ENCODE peak calls at places on chromosomes 6 and 20, in four cellular contexts. One of them, this sample, is unnamed.

GRCh38 chr6:6982663-6983062 is 125.1 kb upstream of the RREB1 start:
- DNase-seq in breast epithelium: no peak
- DNase-seq in non-pigmented ciliary epithelial cell: no peak
- DNase-seq in astrocyte of the hippocampus: no peak
- DNase-seq in this sample: no peak

GRCh38 chr6:87045521-87046075 is 49.3 kb downstream of the CGA start:
- DNase-seq in breast epithelium: no peak
- DNase-seq in non-pigmented ciliary epithelial cell: no peak
- DNase-seq in astrocyte of the hippocampus: no peak
- DNase-seq in this sample: no peak

GRCh38 chr6:132147530-132148011 is 196.4 kb upstream of the CCN2 start:
- DNase-seq in breast epithelium: no peak
- DNase-seq in non-pigmented ciliary epithelial cell: peak; percentile 85
- DNase-seq in astrocyte of the hippocampus: peak; percentile 78
- DNase-seq in this sample: no peak

GRCh38 chr20:36070451-36070850 is 84.1 kb upstream of the EPB41L1 start:
- DNase-seq in breast epithelium: peak; percentile 56
- DNase-seq in non-pigmented ciliary epithelial cell: no peak
- DNase-seq in astrocyte of the hippocampus: peak; percentile 10
- DNase-seq in this sample: no peak

GRCh38 chr6:170464524-170464979 is 88.6 kb downstream of the PSMB1 start:
- DNase-seq in breast epithelium: no peak
- DNase-seq in non-pigmented ciliary epithelial cell: no peak
- DNase-seq in astrocyte of the hippocampus: no peak
- DNase-seq in this sample: no peak

GRCh38 chr20:60228255-60228654 is 270.0 kb downstream of the CDH26 start:
- DNase-seq in breast epithelium: no peak
- DNase-seq in non-pigmented ciliary epithelial cell: no peak
- DNase-seq in astrocyte of the hippocampus: no peak
- DNase-seq in this sample: no peak

GRCh38 chr20:47529840-47530239 is 28.2 kb downstream of the NCOA3 start:
- DNase-seq in breast epithelium: no peak
- DNase-seq in non-pigmented ciliary epithelial cell: no peak
- DNase-seq in astrocyte of the hippocampus: no peak
- DNase-seq in this sample: no peak

GRCh38 chr6:17863971-17864754 is 123.3 kb downstream of the KIF13A start:
- DNase-seq in breast epithelium: no peak
- DNase-seq in non-pigmented ciliary epithelial cell: peak; percentile 67
- DNase-seq in astrocyte of the hippocampus: peak; percentile 67
- DNase-seq in this sample: no peak

GRCh38 chr6:10658910-10659696 is 35.3 kb downstream of the C6orf52 start:
- DNase-seq in breast epithelium: no peak
- DNase-seq in non-pigmented ciliary epithelial cell: no peak
- DNase-seq in astrocyte of the hippocampus: no peak
- DNase-seq in this sample: no peak

GRCh38 chr6:71489736-71490135 is 201.1 kb downstream of the OGFRL1 start:
- DNase-seq in breast epithelium: no peak
- DNase-seq in non-pigmented ciliary epithelial cell: peak; percentile 83
- DNase-seq in astrocyte of the hippocampus: peak; percentile 92
- DNase-seq in this sample: no peak

GRCh38 chr6:13292774-13293173 is 35.6 kb downstream of the TBC1D7 start:
- DNase-seq in breast epithelium: no peak
- DNase-seq in non-pigmented ciliary epithelial cell: no peak
- DNase-seq in astrocyte of the hippocampus: no peak
- DNase-seq in this sample: no peak

GRCh38 chr6:27617700-27618689 is 145.1 kb upstream of the ZNF184 start:
- DNase-seq in breast epithelium: no peak
- DNase-seq in non-pigmented ciliary epithelial cell: no peak
- DNase-seq in astrocyte of the hippocampus: peak; percentile 64
- DNase-seq in this sample: no peak

GRCh38 chr20:48523191-48523757 is 304.5 kb downstream of the PREX1 start:
- DNase-seq in breast epithelium: no peak
- DNase-seq in non-pigmented ciliary epithelial cell: peak; percentile 13
- DNase-seq in astrocyte of the hippocampus: peak; percentile 91
- DNase-seq in this sample: no peak

GRCh38 chr6:163147988-163148387 is 266.5 kb upstream of the QKI start:
- DNase-seq in breast epithelium: no peak
- DNase-seq in non-pigmented ciliary epithelial cell: no peak
- DNase-seq in astrocyte of the hippocampus: no peak
- DNase-seq in this sample: no peak

GRCh38 chr6:71299541-71300470 is 11.2 kb downstream of the OGFRL1 start:
- DNase-seq in breast epithelium: no peak
- DNase-seq in non-pigmented ciliary epithelial cell: no peak
- DNase-seq in astrocyte of the hippocampus: no peak
- DNase-seq in this sample: no peak

GRCh38 chr20:35274172-35275092 is 3.5 kb downstream of the MMP24OS start:
- DNase-seq in breast epithelium: no peak
- DNase-seq in non-pigmented ciliary epithelial cell: no peak
- DNase-seq in astrocyte of the hippocampus: no peak
- DNase-seq in this sample: no peak

GRCh38 chr6:42532038-42532669 is 31.7 kb upstream of the UBR2 start:
- DNase-seq in breast epithelium: no peak
- DNase-seq in non-pigmented ciliary epithelial cell: peak; percentile 34
- DNase-seq in astrocyte of the hippocampus: peak; percentile 71
- DNase-seq in this sample: no peak

GRCh38 chr6:90298459-90299053 is 1.9 kb upstream of the BACH2 start:
- DNase-seq in breast epithelium: no peak
- DNase-seq in non-pigmented ciliary epithelial cell: no peak
- DNase-seq in astrocyte of the hippocampus: no peak
- DNase-seq in this sample: no peak

GRCh38 chr6:446418-447366 is 55.1 kb downstream of the IRF4 start:
- DNase-seq in breast epithelium: no peak
- DNase-seq in non-pigmented ciliary epithelial cell: no peak
- DNase-seq in astrocyte of the hippocampus: no peak
- DNase-seq in this sample: no peak

GRCh38 chr6:64683682-64684081 is 1023.3 kb downstream of the EYS start:
- DNase-seq in breast epithelium: no peak
- DNase-seq in non-pigmented ciliary epithelial cell: peak; percentile 86
- DNase-seq in astrocyte of the hippocampus: peak; percentile 80
- DNase-seq in this sample: no peak